ENCODE peak calls at places on chromosomes 7 and 10, in seven cellular contexts. One of them, this sample, is unnamed. For H3K36me3, the result is how much of the 10 kb centered on the place peaks cover.

GRCh38 chr10:12499066-12499465 is 149.7 kb downstream of the CAMK1D start:
- DNase-seq in GM23338: no peak
- DNase-seq in PC-3: no peak
- DNase-seq in pancreas: no peak
- DNase-seq in brain microvascular endothelial cell: no peak
- DNase-seq in CD4-positive, alpha-beta memory T cell: no peak
- DNase-seq in left ventricle myocardium inferior: no peak
- DNase-seq in this sample: no peak

GRCh38 chr10:71367279-71367678 is 29.4 kb upstream of the CDH23 start:
- DNase-seq in GM23338: no peak
- DNase-seq in PC-3: peak
- DNase-seq in pancreas: no peak
- DNase-seq in brain microvascular endothelial cell: no peak
- DNase-seq in CD4-positive, alpha-beta memory T cell: no peak
- DNase-seq in left ventricle myocardium inferior: no peak
- DNase-seq in this sample: no peak

GRCh38 chr10:34996843-34997242 is 93.3 kb downstream of the CUL2 start:
- DNase-seq in GM23338: no peak
- DNase-seq in PC-3: no peak
- DNase-seq in pancreas: no peak
- DNase-seq in brain microvascular endothelial cell: peak
- DNase-seq in CD4-positive, alpha-beta memory T cell: no peak
- DNase-seq in left ventricle myocardium inferior: no peak
- DNase-seq in this sample: no peak

GRCh38 chr7:129762387-129762969 is 151.0 kb downstream of the NRF1 start:
- DNase-seq in GM23338: peak
- DNase-seq in PC-3: no peak
- DNase-seq in pancreas: no peak
- DNase-seq in brain microvascular endothelial cell: no peak
- DNase-seq in CD4-positive, alpha-beta memory T cell: no peak
- DNase-seq in left ventricle myocardium inferior: no peak
- DNase-seq in this sample: no peak

GRCh38 chr7:499853-500485 is 19.7 kb downstream of the PDGFA start:
- DNase-seq in GM23338: no peak
- DNase-seq in PC-3: no peak
- DNase-seq in pancreas: peak
- DNase-seq in brain microvascular endothelial cell: no peak
- DNase-seq in CD4-positive, alpha-beta memory T cell: no peak
- DNase-seq in left ventricle myocardium inferior: peak
- DNase-seq in this sample: no peak

GRCh38 chr10:21372651-21373410 is 152.7 kb downstream of the SKIDA1 start:
- DNase-seq in GM23338: peak
- DNase-seq in PC-3: peak
- DNase-seq in pancreas: no peak
- DNase-seq in brain microvascular endothelial cell: peak
- DNase-seq in CD4-positive, alpha-beta memory T cell: peak
- DNase-seq in left ventricle myocardium inferior: peak
- DNase-seq in this sample: peak

GRCh38 chr10:125720002-125720382 is 483 bp downstream of the EDRF1 start:
- DNase-seq in GM23338: no peak
- DNase-seq in PC-3: no peak
- DNase-seq in pancreas: no peak
- DNase-seq in brain microvascular endothelial cell: no peak
- DNase-seq in CD4-positive, alpha-beta memory T cell: no peak
- DNase-seq in left ventricle myocardium inferior: no peak
- DNase-seq in this sample: no peak

GRCh38 chr7:100126931-100127865 is at the start of gene MBLAC1:
- DNase-seq in GM23338: peak
- DNase-seq in PC-3: peak
- DNase-seq in pancreas: peak
- DNase-seq in brain microvascular endothelial cell: peak
- DNase-seq in CD4-positive, alpha-beta memory T cell: peak
- DNase-seq in left ventricle myocardium inferior: peak
- DNase-seq in this sample: peak

GRCh38 chr7:96016056-96016455 is 243.7 kb downstream of the DYNC1I1 start:
- DNase-seq in GM23338: no peak
- DNase-seq in PC-3: no peak
- DNase-seq in pancreas: no peak
- DNase-seq in brain microvascular endothelial cell: no peak
- DNase-seq in CD4-positive, alpha-beta memory T cell: no peak
- DNase-seq in left ventricle myocardium inferior: no peak
- DNase-seq in this sample: no peak

GRCh38 chr7:40299097-40299496 is 164.3 kb downstream of the SUGCT start:
- DNase-seq in GM23338: peak
- DNase-seq in PC-3: peak
- DNase-seq in pancreas: no peak
- DNase-seq in brain microvascular endothelial cell: peak
- DNase-seq in CD4-positive, alpha-beta memory T cell: no peak
- DNase-seq in left ventricle myocardium inferior: no peak
- DNase-seq in this sample: no peak

GRCh38 chr10:132990684-132991545 is 48.5 kb upstream of the CFAP46 start:
- DNase-seq in GM23338: no peak
- DNase-seq in PC-3: no peak
- DNase-seq in pancreas: peak
- DNase-seq in brain microvascular endothelial cell: no peak
- DNase-seq in CD4-positive, alpha-beta memory T cell: no peak
- DNase-seq in left ventricle myocardium inferior: peak
- DNase-seq in this sample: no peak

GRCh38 chr10:123318516-123318915 is 164.3 kb downstream of the BUB3 start:
- DNase-seq in GM23338: no peak
- DNase-seq in PC-3: no peak
- DNase-seq in pancreas: no peak
- DNase-seq in brain microvascular endothelial cell: no peak
- DNase-seq in CD4-positive, alpha-beta memory T cell: no peak
- DNase-seq in left ventricle myocardium inferior: no peak
- DNase-seq in this sample: no peak

GRCh38 chr7:108358553-108358952 is 97.7 kb downstream of the NRCAM start:
- DNase-seq in GM23338: peak
- DNase-seq in PC-3: peak
- DNase-seq in pancreas: peak
- DNase-seq in brain microvascular endothelial cell: peak
- DNase-seq in CD4-positive, alpha-beta memory T cell: no peak
- DNase-seq in left ventricle myocardium inferior: no peak
- DNase-seq in this sample: no peak

GRCh38 chr10:9635691-9636090 is 1382.0 kb upstream of the CELF2 start:
- DNase-seq in GM23338: no peak
- DNase-seq in PC-3: no peak
- DNase-seq in pancreas: no peak
- DNase-seq in brain microvascular endothelial cell: peak
- DNase-seq in CD4-positive, alpha-beta memory T cell: no peak
- DNase-seq in left ventricle myocardium inferior: no peak
- DNase-seq in this sample: no peak

GRCh38 chr10:130894485-130894884 is 417.0 kb downstream of the TCERG1L start:
- DNase-seq in GM23338: no peak
- DNase-seq in PC-3: no peak
- DNase-seq in pancreas: no peak
- DNase-seq in brain microvascular endothelial cell: no peak
- DNase-seq in CD4-positive, alpha-beta memory T cell: no peak
- DNase-seq in left ventricle myocardium inferior: no peak
- DNase-seq in this sample: no peak

GRCh38 chr7:45123913-45124312 is 12.4 kb upstream of the TBRG4 start:
- DNase-seq in GM23338: peak
- DNase-seq in PC-3: no peak
- DNase-seq in pancreas: no peak
- DNase-seq in brain microvascular endothelial cell: no peak
- DNase-seq in CD4-positive, alpha-beta memory T cell: no peak
- DNase-seq in left ventricle myocardium inferior: no peak
- DNase-seq in this sample: no peak

GRCh38 chr10:88651131-88651541 is 13.1 kb upstream of the LIPF start:
- DNase-seq in GM23338: no peak
- DNase-seq in PC-3: no peak
- DNase-seq in pancreas: no peak
- DNase-seq in brain microvascular endothelial cell: peak
- DNase-seq in CD4-positive, alpha-beta memory T cell: no peak
- DNase-seq in left ventricle myocardium inferior: no peak
- DNase-seq in this sample: no peak

GRCh38 chr10:79057481-79058275 is 11.1 kb upstream of the ZMIZ1 start:
- DNase-seq in GM23338: no peak
- DNase-seq in PC-3: no peak
- DNase-seq in pancreas: peak
- DNase-seq in brain microvascular endothelial cell: no peak
- DNase-seq in CD4-positive, alpha-beta memory T cell: no peak
- DNase-seq in left ventricle myocardium inferior: peak
- DNase-seq in this sample: no peak

GRCh38 chr7:1758417-1758858 is 88.4 kb downstream of the ELFN1 start:
- DNase-seq in GM23338: peak
- DNase-seq in PC-3: peak
- DNase-seq in pancreas: peak
- DNase-seq in brain microvascular endothelial cell: no peak
- DNase-seq in CD4-positive, alpha-beta memory T cell: no peak
- DNase-seq in left ventricle myocardium inferior: peak
- DNase-seq in this sample: peak

GRCh38 chr10:47401874-47402645 is 18.0 kb upstream of the ZNF488 start:
- DNase-seq in GM23338: no peak
- DNase-seq in PC-3: no peak
- DNase-seq in pancreas: no peak
- DNase-seq in brain microvascular endothelial cell: no peak
- DNase-seq in CD4-positive, alpha-beta memory T cell: no peak
- DNase-seq in left ventricle myocardium inferior: no peak
- DNase-seq in this sample: no peak

DNA sequence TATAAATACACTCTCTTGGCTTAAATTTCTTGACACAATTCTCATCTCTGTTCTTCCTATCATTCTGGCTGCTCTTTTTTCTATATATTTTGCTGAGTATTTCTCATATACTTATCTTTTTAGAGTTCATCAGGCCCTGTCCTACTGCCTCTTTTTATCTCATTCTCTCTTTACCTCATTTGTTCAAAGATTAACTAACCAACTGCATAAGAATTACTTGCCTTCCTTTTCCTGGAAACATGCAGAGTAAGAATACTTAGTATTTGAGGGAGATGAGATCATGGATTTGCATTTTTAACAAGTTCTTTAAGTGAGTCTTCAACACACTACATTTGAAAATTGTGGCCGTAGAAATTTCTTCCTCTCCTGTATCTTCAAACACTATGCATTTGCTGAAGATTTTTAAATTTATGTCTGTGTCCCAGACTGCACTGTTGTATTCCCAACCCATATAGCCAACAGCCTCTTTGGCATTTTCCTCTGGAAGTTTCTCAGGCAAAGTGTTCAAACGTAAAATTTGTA is 35.3 kb downstream of the ARL4A start:
- DNase-seq in GM23338: no peak
- DNase-seq in PC-3: no peak
- DNase-seq in pancreas: no peak
- DNase-seq in brain microvascular endothelial cell: no peak
- DNase-seq in CD4-positive, alpha-beta memory T cell: no peak
- DNase-seq in left ventricle myocardium inferior: no peak
- DNase-seq in this sample: no peak
- H3K36me3 ChIP-seq in GM23338: under half
- H3K36me3 ChIP-seq in PC-3: under half
- H3K36me3 ChIP-seq in pancreas: under half
- H3K36me3 ChIP-seq in brain microvascular endothelial cell: under half
- H3K36me3 ChIP-seq in CD4-positive, alpha-beta memory T cell: under half
- H3K36me3 ChIP-seq in left ventricle myocardium inferior: under half
- H3K36me3 ChIP-seq in this sample: under half

GRCh38 chr7:116540743-116541142 is 15.9 kb downstream of the CAV1 start:
- DNase-seq in GM23338: no peak
- DNase-seq in PC-3: peak
- DNase-seq in pancreas: no peak
- DNase-seq in brain microvascular endothelial cell: no peak
- DNase-seq in CD4-positive, alpha-beta memory T cell: no peak
- DNase-seq in left ventricle myocardium inferior: no peak
- DNase-seq in this sample: no peak
- H3K36me3 ChIP-seq in GM23338: under half
- H3K36me3 ChIP-seq in PC-3: half or more
- H3K36me3 ChIP-seq in pancreas: under half
- H3K36me3 ChIP-seq in brain microvascular endothelial cell: under half
- H3K36me3 ChIP-seq in CD4-positive, alpha-beta memory T cell: under half
- H3K36me3 ChIP-seq in left ventricle myocardium inferior: under half
- H3K36me3 ChIP-seq in this sample: under half

GRCh38 chr10:5639066-5639465 is 27.3 kb downstream of the ASB13 start:
- DNase-seq in GM23338: no peak
- DNase-seq in PC-3: no peak
- DNase-seq in pancreas: no peak
- DNase-seq in brain microvascular endothelial cell: no peak
- DNase-seq in CD4-positive, alpha-beta memory T cell: no peak
- DNase-seq in left ventricle myocardium inferior: no peak
- DNase-seq in this sample: no peak

GRCh38 chr10:5641501-5641900 is 24.9 kb downstream of the ASB13 start:
- DNase-seq in GM23338: no peak
- DNase-seq in PC-3: no peak
- DNase-seq in pancreas: no peak
- DNase-seq in brain microvascular endothelial cell: no peak
- DNase-seq in CD4-positive, alpha-beta memory T cell: no peak
- DNase-seq in left ventricle myocardium inferior: no peak
- DNase-seq in this sample: no peak

GRCh38 chr10:5640036-5640435 is 26.4 kb downstream of the ASB13 start:
- DNase-seq in GM23338: no peak
- DNase-seq in PC-3: no peak
- DNase-seq in pancreas: no peak
- DNase-seq in brain microvascular endothelial cell: no peak
- DNase-seq in CD4-positive, alpha-beta memory T cell: no peak
- DNase-seq in left ventricle myocardium inferior: no peak
- DNase-seq in this sample: no peak

GRCh38 chr10:5638494-5638893 is 27.9 kb downstream of the ASB13 start:
- DNase-seq in GM23338: no peak
- DNase-seq in PC-3: no peak
- DNase-seq in pancreas: no peak
- DNase-seq in brain microvascular endothelial cell: no peak
- DNase-seq in CD4-positive, alpha-beta memory T cell: no peak
- DNase-seq in left ventricle myocardium inferior: no peak
- DNase-seq in this sample: no peak

DNA sequence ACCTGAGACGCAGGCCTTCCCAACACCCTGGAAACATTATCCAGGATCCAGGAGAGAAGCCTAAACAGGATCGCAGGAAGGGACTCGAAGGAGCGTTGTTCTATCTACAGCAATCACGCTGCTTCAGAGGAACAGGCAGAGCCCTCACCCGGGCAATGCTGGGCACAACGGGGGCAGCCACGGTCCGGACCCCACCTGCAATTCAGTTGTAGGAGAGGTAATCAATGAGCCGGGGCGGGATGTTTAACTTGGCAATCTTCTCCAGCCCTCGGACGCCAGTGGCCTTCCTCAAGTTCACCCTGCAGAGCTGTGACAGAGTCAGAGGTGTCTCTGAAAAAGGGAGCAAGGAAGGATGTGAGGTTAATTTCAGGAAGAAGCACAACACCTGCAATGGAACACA is 25.9 kb downstream of the ASB13 start:
- DNase-seq in GM23338: no peak
- DNase-seq in PC-3: no peak
- DNase-seq in pancreas: no peak
- DNase-seq in brain microvascular endothelial cell: no peak
- DNase-seq in CD4-positive, alpha-beta memory T cell: no peak
- DNase-seq in left ventricle myocardium inferior: no peak
- DNase-seq in this sample: no peak
- H3K36me3 ChIP-seq in GM23338: under half
- H3K36me3 ChIP-seq in PC-3: under half
- H3K36me3 ChIP-seq in pancreas: under half
- H3K36me3 ChIP-seq in brain microvascular endothelial cell: under half
- H3K36me3 ChIP-seq in CD4-positive, alpha-beta memory T cell: under half
- H3K36me3 ChIP-seq in left ventricle myocardium inferior: half or more
- H3K36me3 ChIP-seq in this sample: under half

DNA sequence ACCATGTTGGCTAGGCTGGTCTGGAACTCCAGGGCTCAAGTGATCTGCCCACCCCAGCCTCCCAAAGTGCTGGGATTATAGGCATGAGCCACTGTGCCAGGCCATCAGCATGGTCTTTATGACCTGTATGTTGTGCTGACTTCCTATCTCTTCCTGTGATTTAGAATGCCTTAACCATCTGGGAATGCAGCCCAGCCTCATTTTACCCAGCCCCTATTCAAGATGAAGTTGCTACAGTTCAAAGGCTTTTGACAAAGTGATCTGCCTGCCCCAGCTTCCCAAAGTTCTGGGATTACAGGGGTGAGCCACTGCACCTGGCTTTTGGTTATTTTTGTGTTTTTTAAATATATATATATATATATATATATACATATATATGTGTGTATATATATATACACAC is 7.2 kb upstream of the ZNF425 start:
- DNase-seq in GM23338: no peak
- DNase-seq in PC-3: no peak
- DNase-seq in pancreas: no peak
- DNase-seq in brain microvascular endothelial cell: no peak
- DNase-seq in CD4-positive, alpha-beta memory T cell: no peak
- DNase-seq in left ventricle myocardium inferior: no peak
- DNase-seq in this sample: no peak
- H3K36me3 ChIP-seq in GM23338: under half
- H3K36me3 ChIP-seq in PC-3: under half
- H3K36me3 ChIP-seq in pancreas: under half
- H3K36me3 ChIP-seq in brain microvascular endothelial cell: under half
- H3K36me3 ChIP-seq in CD4-positive, alpha-beta memory T cell: under half
- H3K36me3 ChIP-seq in left ventricle myocardium inferior: under half
- H3K36me3 ChIP-seq in this sample: under half

This sample was measured in HAP-1.